ENCODE peak calls at places on chromosomes 12 and 14, in ten cellular contexts. E, Q, W, Z, I, S, T, A, J and R are unnamed samples.

GRCh38 chr12:79155703-79156102 is 291.1 kb downstream of the SYT1 start:
- DNase-seq in E (no peak), Q (no peak), W (no peak), Z (no peak), I (no peak), S (no peak), T (no peak), A (no peak), J (no peak), R (no peak)

GRCh38 chr12:114512351-114512750 is 106.4 kb upstream of the TBX5 start:
- DNase-seq in E (no peak), Q (no peak), W (no peak), Z (no peak), I (no peak), S (no peak), T (no peak), A (no peak), J (no peak), R (no peak)

GRCh38 chr12:31732926-31733548 is 4.2 kb upstream of the AMN1 start:
- DNase-seq in E (no peak), Q (no peak), W (no peak), Z (no peak), I (no peak), S (no peak), T (no peak), A (peak), J (no peak), R (peak)

GRCh38 chr12:119036878-119037493 is 55.6 kb downstream of the SRRM4 start:
- DNase-seq in E (peak), Q (peak), W (peak), Z (peak), I (no peak), S (no peak), T (no peak), A (peak), J (no peak), R (no peak)

GRCh38 chr12:127761880-127762279 is 505.1 kb upstream of the TMEM132C start:
- DNase-seq in E (no peak), Q (no peak), W (no peak), Z (no peak), I (no peak), S (no peak), T (no peak), A (no peak), J (no peak), R (no peak)

GRCh38 chr12:269216-269615 is 6.6 kb upstream of the SLC6A13 start:
- DNase-seq in E (peak), Q (no peak), W (peak), Z (no peak), I (peak), S (no peak), T (no peak), A (no peak), J (no peak), R (no peak)

GRCh38 chr12:52440821-52441319 is 6.7 kb upstream of the KRT75 start:
- DNase-seq in E (no peak), Q (no peak), W (no peak), Z (no peak), I (no peak), S (no peak), T (no peak), A (no peak), J (no peak), R (no peak)

GRCh38 chr12:26402648-26403047 is 207.3 kb downstream of the SSPN start:
- DNase-seq in E (no peak), Q (no peak), W (no peak), Z (peak), I (no peak), S (no peak), T (no peak), A (no peak), J (no peak), R (no peak)

GRCh38 chr12:118064608-118065007 is 3.6 kb upstream of the WSB2 start:
- DNase-seq in E (no peak), Q (no peak), W (no peak), Z (no peak), I (no peak), S (no peak), T (no peak), A (no peak), J (no peak), R (peak)

GRCh38 chr12:124954771-124955170 is 34.2 kb downstream of the DHX37 start:
- DNase-seq in E (no peak), Q (no peak), W (no peak), Z (no peak), I (no peak), S (no peak), T (no peak), A (no peak), J (no peak), R (no peak)

GRCh38 chr12:130017571-130018449 is 114.0 kb upstream of the TMEM132D start:
- DNase-seq in E (no peak), Q (no peak), W (no peak), Z (no peak), I (no peak), S (no peak), T (no peak), A (peak), J (no peak), R (no peak)

GRCh38 chr14:65879218-65880009 is 466.9 kb downstream of the FUT8 start:
- DNase-seq in E (no peak), Q (no peak), W (no peak), Z (no peak), I (no peak), S (no peak), T (no peak), A (peak), J (no peak), R (no peak)

GRCh38 chr12:59396519-59396918 is 199.3 kb upstream of the SLC16A7 start:
- DNase-seq in E (no peak), Q (no peak), W (no peak), Z (no peak), I (no peak), S (no peak), T (no peak), A (peak), J (no peak), R (no peak)

GRCh38 chr12:122886851-122887816 is 8.8 kb downstream of the VPS37B start:
- DNase-seq in E (no peak), Q (no peak), W (no peak), Z (no peak), I (no peak), S (peak), T (no peak), A (peak), J (no peak), R (no peak)

GRCh38 chr12:67592228-67593011 is 56.1 kb upstream of the DYRK2 start:
- DNase-seq in E (no peak), Q (peak), W (no peak), Z (no peak), I (no peak), S (no peak), T (no peak), A (peak), J (no peak), R (no peak)

GRCh38 chr12:45122776-45123380 is 72.0 kb upstream of the DBX2 start:
- DNase-seq in E (no peak), Q (no peak), W (peak), Z (peak), I (no peak), S (no peak), T (no peak), A (peak), J (no peak), R (no peak)

GRCh38 chr14:78029471-78030372 is 140.5 kb upstream of the NRXN3 start:
- DNase-seq in E (no peak), Q (no peak), W (no peak), Z (peak), I (no peak), S (no peak), T (no peak), A (no peak), J (no peak), R (peak)

GRCh38 chr14:73467377-73467776 is 9.0 kb upstream of the NUMB start:
- DNase-seq in E (no peak), Q (no peak), W (no peak), Z (no peak), I (no peak), S (peak), T (peak), A (no peak), J (peak), R (no peak)

GRCh38 chr12:52506858-52507715 is 13.1 kb downstream of the KRT5 start:
- DNase-seq in E (peak), Q (no peak), W (peak), Z (peak), I (no peak), S (no peak), T (no peak), A (peak), J (no peak), R (peak)

GRCh38 chr12:62893276-62893675 is 41.7 kb downstream of the PPM1H start:
- DNase-seq in E (no peak), Q (no peak), W (no peak), Z (no peak), I (no peak), S (no peak), T (no peak), A (no peak), J (no peak), R (no peak)

GRCh38 chr12:127984386-127985055 is 282.4 kb upstream of the TMEM132C start:
- DNase-seq in E (no peak), Q (no peak), W (no peak), Z (no peak), I (no peak), S (no peak), T (no peak), A (peak), J (no peak), R (no peak)

GRCh38 chr12:42978718-42979117 is 389.2 kb upstream of the PRICKLE1 start:
- DNase-seq in E (no peak), Q (no peak), W (no peak), Z (no peak), I (no peak), S (no peak), T (no peak), A (no peak), J (no peak), R (no peak)

GRCh38 chr14:24839617-24840203 is 205.7 kb upstream of the GZMB start:
- DNase-seq in E (no peak), Q (no peak), W (no peak), Z (no peak), I (no peak), S (no peak), T (no peak), A (no peak), J (no peak), R (no peak)

GRCh38 chr14:99326041-99326710 is 54.2 kb upstream of the BCL11B start:
- DNase-seq in E (no peak), Q (no peak), W (no peak), Z (no peak), I (no peak), S (no peak), T (no peak), A (no peak), J (no peak), R (no peak)

GRCh38 chr14:25381498-25381897 is 331.6 kb upstream of the STXBP6 start:
- DNase-seq in E (no peak), Q (no peak), W (no peak), Z (no peak), I (no peak), S (no peak), T (no peak), A (no peak), J (no peak), R (no peak)

GRCh38 chr12:104519190-104519857 is 62.6 kb downstream of the CHST11 start:
- DNase-seq in E (no peak), Q (no peak), W (no peak), Z (peak), I (no peak), S (no peak), T (no peak), A (peak), J (no peak), R (no peak)